ENCODE peak calls at places on chromosomes 7 and 10, in four cellular contexts. One of them, this sample, is unnamed.

GRCh38 chr10:129332476-129332875 is 134.6 kb upstream of the MGMT start:
- DNase-seq in mammary epithelial cell: no peak
- DNase-seq in HCT116: peak; percentile 6
- DNase-seq in mesenchymal stem cell: peak; percentile 12
- DNase-seq in this sample: no peak

GRCh38 chr7:134850048-134850447 is 70.6 kb downstream of the CALD1 start:
- DNase-seq in mammary epithelial cell: no peak
- DNase-seq in HCT116: no peak
- DNase-seq in mesenchymal stem cell: peak; percentile 70
- DNase-seq in this sample: no peak

GRCh38 chr7:80018941-80019808 is 115.5 kb upstream of the GNAI1 start:
- DNase-seq in mammary epithelial cell: peak; percentile 13
- DNase-seq in HCT116: peak; percentile 54
- DNase-seq in mesenchymal stem cell: peak; percentile 66
- DNase-seq in this sample: no peak

GRCh38 chr10:20855398-20856038 is 41.6 kb downstream of the NEBL start:
- DNase-seq in mammary epithelial cell: no peak
- DNase-seq in HCT116: no peak
- DNase-seq in mesenchymal stem cell: peak; percentile 59
- DNase-seq in this sample: no peak

GRCh38 chr7:74334026-74334425 is 44.8 kb downstream of the CLIP2 start:
- DNase-seq in mammary epithelial cell: peak; percentile 72
- DNase-seq in HCT116: no peak
- DNase-seq in mesenchymal stem cell: peak; percentile 89
- DNase-seq in this sample: no peak

GRCh38 chr10:15313844-15314243 is 57.2 kb downstream of the FAM171A1 start:
- DNase-seq in mammary epithelial cell: no peak
- DNase-seq in HCT116: no peak
- DNase-seq in mesenchymal stem cell: peak; percentile 71
- DNase-seq in this sample: no peak

GRCh38 chr10:601356-601963 is 88.0 kb downstream of the DIP2C start:
- DNase-seq in mammary epithelial cell: no peak
- DNase-seq in HCT116: no peak
- DNase-seq in mesenchymal stem cell: no peak
- DNase-seq in this sample: no peak

GRCh38 chr7:137590686-137591255 is 247.2 kb upstream of the PTN start:
- DNase-seq in mammary epithelial cell: no peak
- DNase-seq in HCT116: no peak
- DNase-seq in mesenchymal stem cell: no peak
- DNase-seq in this sample: no peak

GRCh38 chr7:135715673-135716072 is 12.3 kb downstream of the SLC13A4 start:
- DNase-seq in mammary epithelial cell: no peak
- DNase-seq in HCT116: no peak
- DNase-seq in mesenchymal stem cell: no peak
- DNase-seq in this sample: no peak

GRCh38 chr10:96093948-96094347 is 36.1 kb upstream of the ZNF518A start:
- DNase-seq in mammary epithelial cell: no peak
- DNase-seq in HCT116: no peak
- DNase-seq in mesenchymal stem cell: no peak
- DNase-seq in this sample: no peak

GRCh38 chr7:6259257-6259656 is 13.2 kb downstream of the CYTH3 start:
- DNase-seq in mammary epithelial cell: no peak
- DNase-seq in HCT116: no peak
- DNase-seq in mesenchymal stem cell: no peak
- DNase-seq in this sample: no peak

GRCh38 chr10:79104264-79104954 is 35.6 kb downstream of the ZMIZ1 start:
- DNase-seq in mammary epithelial cell: no peak
- DNase-seq in HCT116: no peak
- DNase-seq in mesenchymal stem cell: no peak
- DNase-seq in this sample: no peak

GRCh38 chr7:47804767-47805545 is 143.3 kb downstream of the PKD1L1 start:
- DNase-seq in mammary epithelial cell: no peak
- DNase-seq in HCT116: no peak
- DNase-seq in mesenchymal stem cell: no peak
- DNase-seq in this sample: no peak

GRCh38 chr10:112955736-112956421 is 5.8 kb downstream of the TCF7L2 start:
- DNase-seq in mammary epithelial cell: peak; percentile 49
- DNase-seq in HCT116: no peak
- DNase-seq in mesenchymal stem cell: peak; percentile 78
- DNase-seq in this sample: no peak

GRCh38 chr10:43045631-43046287 is 31.1 kb upstream of the RET start:
- DNase-seq in mammary epithelial cell: no peak
- DNase-seq in HCT116: no peak
- DNase-seq in mesenchymal stem cell: no peak
- DNase-seq in this sample: no peak

GRCh38 chr10:62734781-62735463 is 69.6 kb upstream of the ADO start:
- DNase-seq in mammary epithelial cell: no peak
- DNase-seq in HCT116: no peak
- DNase-seq in mesenchymal stem cell: no peak
- DNase-seq in this sample: no peak

GRCh38 chr10:121154846-121155245 is 303.7 kb downstream of the WDR11 start:
- DNase-seq in mammary epithelial cell: peak; percentile 98
- DNase-seq in HCT116: no peak
- DNase-seq in mesenchymal stem cell: no peak
- DNase-seq in this sample: peak; percentile 23

GRCh38 chr10:55310143-55310542 is 509.1 kb upstream of the PCDH15 start:
- DNase-seq in mammary epithelial cell: no peak
- DNase-seq in HCT116: no peak
- DNase-seq in mesenchymal stem cell: no peak
- DNase-seq in this sample: no peak

GRCh38 chr10:66838656-66839055 is 87.2 kb upstream of the LRRTM3 start:
- DNase-seq in mammary epithelial cell: no peak
- DNase-seq in HCT116: no peak
- DNase-seq in mesenchymal stem cell: no peak
- DNase-seq in this sample: no peak

GRCh38 chr7:105438847-105439173 is 50.1 kb upstream of the SRPK2 start:
- DNase-seq in mammary epithelial cell: no peak
- DNase-seq in HCT116: no peak
- DNase-seq in mesenchymal stem cell: no peak
- DNase-seq in this sample: no peak

GRCh38 chr7:38502289-38502688 is 128.9 kb downstream of the AMPH start:
- DNase-seq in mammary epithelial cell: no peak
- DNase-seq in HCT116: no peak
- DNase-seq in mesenchymal stem cell: no peak
- DNase-seq in this sample: no peak

GRCh38 chr7:55457801-55458200 is 92.7 kb downstream of the LANCL2 start:
- DNase-seq in mammary epithelial cell: no peak
- DNase-seq in HCT116: no peak
- DNase-seq in mesenchymal stem cell: no peak
- DNase-seq in this sample: no peak

GRCh38 chr10:95536017-95536416 is 25.2 kb downstream of the SORBS1 start:
- DNase-seq in mammary epithelial cell: no peak
- DNase-seq in HCT116: no peak
- DNase-seq in mesenchymal stem cell: peak; percentile 23
- DNase-seq in this sample: no peak

GRCh38 chr10:8403711-8404371 is 349.4 kb downstream of the GATA3 start:
- DNase-seq in mammary epithelial cell: no peak
- DNase-seq in HCT116: no peak
- DNase-seq in mesenchymal stem cell: no peak
- DNase-seq in this sample: no peak

GRCh38 chr10:26437637-26438461 is at the start of gene APBB1IP:
- DNase-seq in mammary epithelial cell: no peak
- DNase-seq in HCT116: no peak
- DNase-seq in mesenchymal stem cell: no peak
- DNase-seq in this sample: no peak

GRCh38 chr10:21197006-21197405 is 299.9 kb upstream of the NEBL start:
- DNase-seq in mammary epithelial cell: no peak
- DNase-seq in HCT116: no peak
- DNase-seq in mesenchymal stem cell: no peak
- DNase-seq in this sample: no peak

GRCh38 chr10:118722694-118723093 is 32.1 kb downstream of the CACUL1 start:
- DNase-seq in mammary epithelial cell: no peak
- DNase-seq in HCT116: no peak
- DNase-seq in mesenchymal stem cell: no peak
- DNase-seq in this sample: no peak

GRCh38 chr7:109950256-109950655 is 1140.7 kb upstream of the LRRN3 start:
- DNase-seq in mammary epithelial cell: no peak
- DNase-seq in HCT116: no peak
- DNase-seq in mesenchymal stem cell: no peak
- DNase-seq in this sample: no peak

GRCh38 chr10:112778579-112778978 is 171.5 kb upstream of the TCF7L2 start:
- DNase-seq in mammary epithelial cell: no peak
- DNase-seq in HCT116: no peak
- DNase-seq in mesenchymal stem cell: peak; percentile 9
- DNase-seq in this sample: no peak

GRCh38 chr10:79137826-79138225 is 69.1 kb downstream of the ZMIZ1 start:
- DNase-seq in mammary epithelial cell: no peak
- DNase-seq in HCT116: no peak
- DNase-seq in mesenchymal stem cell: peak; percentile 77
- DNase-seq in this sample: no peak

GRCh38 chr7:7221602-7222038 is 39.3 kb downstream of the C1GALT1 start:
- DNase-seq in mammary epithelial cell: peak; percentile 92
- DNase-seq in HCT116: peak; percentile 71
- DNase-seq in mesenchymal stem cell: peak; percentile 96
- DNase-seq in this sample: peak; percentile 71

GRCh38 chr7:43465581-43466554 is 117.0 kb upstream of the STK17A start:
- DNase-seq in mammary epithelial cell: peak; percentile 50
- DNase-seq in HCT116: no peak
- DNase-seq in mesenchymal stem cell: no peak
- DNase-seq in this sample: no peak

GRCh38 chr7:132225216-132226030 is 350.8 kb downstream of the PLXNA4 start:
- DNase-seq in mammary epithelial cell: no peak
- DNase-seq in HCT116: no peak
- DNase-seq in mesenchymal stem cell: no peak
- DNase-seq in this sample: no peak

GRCh38 chr7:100472121-100472851 is 6.7 kb downstream of the TSC22D4 start:
- DNase-seq in mammary epithelial cell: no peak
- DNase-seq in HCT116: no peak
- DNase-seq in mesenchymal stem cell: no peak
- DNase-seq in this sample: no peak

GRCh38 chr10:133206311-133207040 is 23.5 kb upstream of the UTF1 start:
- DNase-seq in mammary epithelial cell: no peak
- DNase-seq in HCT116: no peak
- DNase-seq in mesenchymal stem cell: no peak
- DNase-seq in this sample: no peak

DNA sequence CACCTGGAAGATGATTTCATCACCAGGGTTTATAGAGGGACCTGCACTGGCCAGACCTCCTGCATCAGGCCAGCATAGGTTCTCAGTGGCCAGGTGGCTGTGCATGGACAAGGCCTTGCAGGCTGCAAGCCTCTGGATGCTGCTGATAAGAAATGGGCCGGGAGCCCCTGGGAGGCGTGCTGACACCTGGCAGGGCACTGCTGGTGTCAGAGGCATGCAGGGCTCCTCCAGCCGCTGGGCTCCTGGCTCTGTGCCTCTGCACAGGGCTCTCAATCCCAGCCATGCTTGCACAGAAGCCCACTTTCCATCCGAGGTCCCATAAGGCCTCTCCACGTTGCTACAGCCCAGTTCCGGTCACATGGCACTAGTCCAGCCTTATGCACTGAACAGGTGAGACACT is 27.2 kb downstream of the ANTXRL start:
- DNase-seq in mammary epithelial cell: no peak
- DNase-seq in HCT116: no peak
- DNase-seq in mesenchymal stem cell: no peak
- DNase-seq in this sample: no peak
- H3K4me3 ChIP-seq in mammary epithelial cell: no peak overlapping the region
- H3K4me3 ChIP-seq in HCT116: no peak overlapping the region
- H3K4me3 ChIP-seq in mesenchymal stem cell: no peak overlapping the region
- H3K4me3 ChIP-seq in this sample: no peak overlapping the region

DNA sequence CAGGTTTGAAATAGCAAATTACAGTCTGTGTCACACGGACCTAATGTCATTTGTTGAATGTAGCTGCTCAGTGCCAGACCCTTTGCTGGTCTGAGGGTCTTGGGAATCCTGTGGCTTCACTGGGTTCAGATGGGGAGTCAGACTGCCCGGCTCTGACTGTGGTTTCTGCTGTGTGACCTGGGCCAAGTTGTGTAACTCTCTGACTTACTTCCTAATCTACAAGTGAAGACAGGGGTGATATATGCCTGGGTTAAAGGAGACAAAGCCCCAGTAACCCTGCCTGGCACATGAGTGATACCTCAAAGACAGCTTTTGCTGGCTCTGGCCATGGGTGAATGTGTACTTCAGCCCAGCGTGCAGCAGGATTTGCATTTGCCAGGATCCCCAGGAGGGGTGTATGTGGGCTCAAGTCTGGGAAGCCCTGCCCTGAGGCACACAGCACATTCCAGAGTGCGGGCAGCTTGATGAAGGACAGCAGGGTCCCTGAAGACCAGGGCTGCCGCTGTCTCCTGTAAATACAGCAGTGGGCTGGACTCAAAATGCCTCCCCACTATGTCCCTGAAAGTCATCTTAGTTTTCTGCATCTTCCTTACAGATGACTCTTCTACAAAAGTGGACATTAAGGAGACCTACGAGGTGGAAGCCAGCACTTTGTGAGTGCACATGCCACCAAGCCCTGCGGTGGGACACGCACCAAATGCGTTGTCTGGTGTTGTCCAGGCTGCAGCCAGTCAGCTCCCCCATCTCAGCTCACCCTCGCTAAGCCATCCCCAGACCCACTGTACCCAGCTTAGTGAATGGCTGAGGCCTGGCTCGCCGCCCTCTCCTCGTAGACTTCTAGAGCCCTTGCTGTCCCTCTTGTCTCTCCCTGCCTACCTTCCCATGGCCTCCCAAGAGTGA is 16.4 kb downstream of the NACAD start:
- DNase-seq in mammary epithelial cell: no peak
- DNase-seq in HCT116: no peak
- DNase-seq in mesenchymal stem cell: peak; percentile 24
- DNase-seq in this sample: no peak
- H3K27ac ChIP-seq in mammary epithelial cell: no peak overlapping the region
- H3K27ac ChIP-seq in HCT116: no peak overlapping the region
- H3K27ac ChIP-seq in mesenchymal stem cell: no peak overlapping the region
- H3K27ac ChIP-seq in this sample: no peak overlapping the region

GRCh38 chr10:5479481-5480161 is 19.7 kb downstream of the CALML5 start:
- DNase-seq in mammary epithelial cell: no peak
- DNase-seq in HCT116: no peak
- DNase-seq in mesenchymal stem cell: no peak
- DNase-seq in this sample: no peak
- H3K9ac ChIP-seq in mammary epithelial cell: no peak overlapping the region
- H3K9ac ChIP-seq in HCT116: no peak overlapping the region
- H3K9ac ChIP-seq in mesenchymal stem cell: no peak overlapping the region
- H3K9ac ChIP-seq in this sample: no peak overlapping the region

GRCh38 chr7:129307592-129307991 is 82.8 kb downstream of the AHCYL2 start:
- DNase-seq in mammary epithelial cell: peak; percentile 95
- DNase-seq in HCT116: no peak
- DNase-seq in mesenchymal stem cell: no peak
- DNase-seq in this sample: peak; percentile 86
- H3K4me3 ChIP-seq in mammary epithelial cell: no peak overlapping the region
- H3K4me3 ChIP-seq in HCT116: no peak overlapping the region
- H3K4me3 ChIP-seq in mesenchymal stem cell: no peak overlapping the region
- H3K4me3 ChIP-seq in this sample: no peak overlapping the region